ENCODE peak calls at places on chromosomes 4 and X, in five cellular contexts. One of them, this sample, is unnamed.

GRCh38 chr4:4750187-4750586 is 109.3 kb upstream of the MSX1 start:
- DNase-seq in stomach: no peak
- DNase-seq in choroid plexus epithelial cell: no peak
- DNase-seq in CD4-positive, alpha-beta T cell: no peak
- DNase-seq in brain microvascular endothelial cell: no peak
- DNase-seq in this sample: no peak

GRCh38 chrX:104112326-104112951 is at the start of gene ZCCHC18:
- DNase-seq in stomach: peak
- DNase-seq in choroid plexus epithelial cell: peak
- DNase-seq in CD4-positive, alpha-beta T cell: no peak
- DNase-seq in brain microvascular endothelial cell: peak
- DNase-seq in this sample: peak

GRCh38 chr4:147590249-147590920 is 26.8 kb upstream of the TMEM184C start:
- DNase-seq in stomach: peak
- DNase-seq in choroid plexus epithelial cell: peak
- DNase-seq in CD4-positive, alpha-beta T cell: no peak
- DNase-seq in brain microvascular endothelial cell: peak
- DNase-seq in this sample: peak

GRCh38 chrX:24435038-24435437 is 30.0 kb upstream of the PDK3 start:
- DNase-seq in stomach: no peak
- DNase-seq in choroid plexus epithelial cell: no peak
- DNase-seq in CD4-positive, alpha-beta T cell: no peak
- DNase-seq in brain microvascular endothelial cell: no peak
- DNase-seq in this sample: no peak

GRCh38 chr4:48665555-48666186 is 114.4 kb downstream of the FRYL start:
- DNase-seq in stomach: no peak
- DNase-seq in choroid plexus epithelial cell: no peak
- DNase-seq in CD4-positive, alpha-beta T cell: no peak
- DNase-seq in brain microvascular endothelial cell: no peak
- DNase-seq in this sample: peak

GRCh38 chrX:71930298-71930697 is 19.7 kb downstream of the NHSL2 start:
- DNase-seq in stomach: no peak
- DNase-seq in choroid plexus epithelial cell: no peak
- DNase-seq in CD4-positive, alpha-beta T cell: no peak
- DNase-seq in brain microvascular endothelial cell: no peak
- DNase-seq in this sample: no peak

GRCh38 chrX:135384161-135384836 is 37.4 kb upstream of the SMIM10L2A start:
- DNase-seq in stomach: no peak
- DNase-seq in choroid plexus epithelial cell: no peak
- DNase-seq in CD4-positive, alpha-beta T cell: peak
- DNase-seq in brain microvascular endothelial cell: no peak
- DNase-seq in this sample: no peak

GRCh38 chrX:103101280-103102042 is 8.5 kb upstream of the NXF3 start:
- DNase-seq in stomach: no peak
- DNase-seq in choroid plexus epithelial cell: peak
- DNase-seq in CD4-positive, alpha-beta T cell: no peak
- DNase-seq in brain microvascular endothelial cell: peak
- DNase-seq in this sample: no peak

GRCh38 chr4:35700663-35701062 is 543.7 kb downstream of the ARAP2 start:
- DNase-seq in stomach: no peak
- DNase-seq in choroid plexus epithelial cell: no peak
- DNase-seq in CD4-positive, alpha-beta T cell: no peak
- DNase-seq in brain microvascular endothelial cell: no peak
- DNase-seq in this sample: no peak

GRCh38 chr4:157978680-157979361 is 194.0 kb downstream of the GASK1B start:
- DNase-seq in stomach: peak
- DNase-seq in choroid plexus epithelial cell: peak
- DNase-seq in CD4-positive, alpha-beta T cell: no peak
- DNase-seq in brain microvascular endothelial cell: peak
- DNase-seq in this sample: peak

GRCh38 chr4:169268951-169269781 is 1.6 kb downstream of the SH3RF1 start:
- DNase-seq in stomach: no peak
- DNase-seq in choroid plexus epithelial cell: peak
- DNase-seq in CD4-positive, alpha-beta T cell: no peak
- DNase-seq in brain microvascular endothelial cell: peak
- DNase-seq in this sample: peak

GRCh38 chrX:124300412-124300811 is 32.0 kb upstream of the TEX13D start:
- DNase-seq in stomach: no peak
- DNase-seq in choroid plexus epithelial cell: no peak
- DNase-seq in CD4-positive, alpha-beta T cell: no peak
- DNase-seq in brain microvascular endothelial cell: no peak
- DNase-seq in this sample: no peak

GRCh38 chr4:24527371-24527770 is 57.0 kb downstream of the DHX15 start:
- DNase-seq in stomach: no peak
- DNase-seq in choroid plexus epithelial cell: peak
- DNase-seq in CD4-positive, alpha-beta T cell: no peak
- DNase-seq in brain microvascular endothelial cell: no peak
- DNase-seq in this sample: no peak

GRCh38 chr4:173135241-173135847 is 33.3 kb upstream of the GALNT7 start:
- DNase-seq in stomach: no peak
- DNase-seq in choroid plexus epithelial cell: peak
- DNase-seq in CD4-positive, alpha-beta T cell: no peak
- DNase-seq in brain microvascular endothelial cell: peak
- DNase-seq in this sample: peak

GRCh38 chr4:10625130-10625529 is 59.4 kb downstream of the CLNK start:
- DNase-seq in stomach: peak
- DNase-seq in choroid plexus epithelial cell: no peak
- DNase-seq in CD4-positive, alpha-beta T cell: no peak
- DNase-seq in brain microvascular endothelial cell: no peak
- DNase-seq in this sample: no peak

GRCh38 chr4:81635747-81636146 is 164.0 kb upstream of the RASGEF1B start:
- DNase-seq in stomach: peak
- DNase-seq in choroid plexus epithelial cell: peak
- DNase-seq in CD4-positive, alpha-beta T cell: no peak
- DNase-seq in brain microvascular endothelial cell: no peak
- DNase-seq in this sample: peak

GRCh38 chr4:126986828-126987227 is 645.9 kb upstream of the INTU start:
- DNase-seq in stomach: no peak
- DNase-seq in choroid plexus epithelial cell: peak
- DNase-seq in CD4-positive, alpha-beta T cell: no peak
- DNase-seq in brain microvascular endothelial cell: peak
- DNase-seq in this sample: peak

GRCh38 chr4:151541438-151542071 is 132.6 kb downstream of the FHIP1A start:
- DNase-seq in stomach: no peak
- DNase-seq in choroid plexus epithelial cell: peak
- DNase-seq in CD4-positive, alpha-beta T cell: no peak
- DNase-seq in brain microvascular endothelial cell: peak
- DNase-seq in this sample: peak

GRCh38 chrX:84123585-84123984 is 64.4 kb downstream of the RPS6KA6 start:
- DNase-seq in stomach: no peak
- DNase-seq in choroid plexus epithelial cell: no peak
- DNase-seq in CD4-positive, alpha-beta T cell: no peak
- DNase-seq in brain microvascular endothelial cell: no peak
- DNase-seq in this sample: peak

GRCh38 chr4:145703850-145704528 is 24.0 kb downstream of the C4orf51 start:
- DNase-seq in stomach: no peak
- DNase-seq in choroid plexus epithelial cell: no peak
- DNase-seq in CD4-positive, alpha-beta T cell: no peak
- DNase-seq in brain microvascular endothelial cell: no peak
- DNase-seq in this sample: peak

GRCh38 chr4:15718959-15719358 is 16.1 kb downstream of the BST1 start:
- DNase-seq in stomach: no peak
- DNase-seq in choroid plexus epithelial cell: no peak
- DNase-seq in CD4-positive, alpha-beta T cell: no peak
- DNase-seq in brain microvascular endothelial cell: no peak
- DNase-seq in this sample: no peak

GRCh38 chr4:153234923-153235322 is 30.7 kb downstream of the TRIM2 start:
- DNase-seq in stomach: no peak
- DNase-seq in choroid plexus epithelial cell: peak
- DNase-seq in CD4-positive, alpha-beta T cell: no peak
- DNase-seq in brain microvascular endothelial cell: no peak
- DNase-seq in this sample: peak

GRCh38 chr4:93788712-93789111 is 39.8 kb upstream of the ATOH1 start:
- DNase-seq in stomach: no peak
- DNase-seq in choroid plexus epithelial cell: peak
- DNase-seq in CD4-positive, alpha-beta T cell: no peak
- DNase-seq in brain microvascular endothelial cell: peak
- DNase-seq in this sample: peak

GRCh38 chr4:139633661-139634060 is 32.0 kb upstream of the MGST2 start:
- DNase-seq in stomach: peak
- DNase-seq in choroid plexus epithelial cell: peak
- DNase-seq in CD4-positive, alpha-beta T cell: no peak
- DNase-seq in brain microvascular endothelial cell: peak
- DNase-seq in this sample: peak

DNA sequence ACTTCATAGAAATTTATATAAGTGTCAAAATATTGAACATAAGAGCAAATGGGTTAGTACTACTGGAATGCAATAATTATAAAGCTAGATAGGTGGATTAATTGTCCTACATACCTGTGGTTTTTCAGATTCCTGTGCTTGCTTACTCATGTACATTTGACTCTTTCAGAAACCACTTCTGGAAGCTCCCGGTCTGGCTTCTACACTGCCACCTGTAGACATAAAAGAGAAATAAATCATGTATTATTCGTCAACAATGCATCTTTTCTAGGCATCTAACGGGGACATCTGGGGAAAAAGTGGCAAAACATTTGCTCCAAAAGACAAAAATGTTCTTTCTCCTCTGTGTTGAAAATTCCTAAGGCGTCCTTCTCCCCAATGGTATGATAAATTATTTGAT is 648.6 kb upstream of the DIPK2B start:
- DNase-seq in stomach: no peak
- DNase-seq in choroid plexus epithelial cell: peak
- DNase-seq in CD4-positive, alpha-beta T cell: peak
- DNase-seq in brain microvascular endothelial cell: peak
- DNase-seq in this sample: peak
- TF ChIP-seq CTCF in stomach: no peak
- TF ChIP-seq CTCF in choroid plexus epithelial cell: peak
- TF ChIP-seq CTCF in CD4-positive, alpha-beta T cell: peak
- TF ChIP-seq CTCF in brain microvascular endothelial cell: peak
- TF ChIP-seq CTCF in this sample: peak

GRCh38 chrX:137891431-137891830 is 325.5 kb downstream of the ZIC3 start:
- DNase-seq in stomach: no peak
- DNase-seq in choroid plexus epithelial cell: no peak
- DNase-seq in CD4-positive, alpha-beta T cell: no peak
- DNase-seq in brain microvascular endothelial cell: no peak
- DNase-seq in this sample: no peak

DNA sequence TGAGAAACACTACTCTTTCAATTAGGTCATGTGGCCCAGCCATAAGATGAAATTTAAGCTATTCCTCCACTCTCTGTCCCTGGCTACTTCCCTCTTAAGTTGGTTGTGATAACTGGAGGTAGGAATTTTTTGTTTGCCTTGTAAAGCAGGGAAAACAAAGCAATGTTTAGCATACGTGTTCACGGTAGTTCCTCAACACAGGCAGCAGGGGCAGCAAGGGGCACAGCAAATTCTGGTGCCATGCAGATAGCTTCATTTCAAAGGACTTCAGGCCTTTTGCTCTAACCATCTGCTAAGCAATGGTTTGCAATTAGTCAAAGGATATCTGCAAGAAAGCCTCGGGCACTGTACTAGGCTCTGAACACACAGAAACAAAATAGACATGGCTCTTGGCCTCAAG is 330.2 kb downstream of the ZIC3 start:
- DNase-seq in stomach: no peak
- DNase-seq in choroid plexus epithelial cell: no peak
- DNase-seq in CD4-positive, alpha-beta T cell: no peak
- DNase-seq in brain microvascular endothelial cell: no peak
- DNase-seq in this sample: no peak
- TF ChIP-seq CTCF in stomach: no peak
- TF ChIP-seq CTCF in choroid plexus epithelial cell: no peak
- TF ChIP-seq CTCF in CD4-positive, alpha-beta T cell: no peak
- TF ChIP-seq CTCF in brain microvascular endothelial cell: no peak
- TF ChIP-seq CTCF in this sample: no peak

GRCh38 chr4:83390965-83391364 is 56.3 kb upstream of the HPSE start:
- DNase-seq in stomach: no peak
- DNase-seq in choroid plexus epithelial cell: no peak
- DNase-seq in CD4-positive, alpha-beta T cell: no peak
- DNase-seq in brain microvascular endothelial cell: no peak
- DNase-seq in this sample: no peak

GRCh38 chr4:83389037-83389755 is 54.5 kb upstream of the HPSE start:
- DNase-seq in stomach: no peak
- DNase-seq in choroid plexus epithelial cell: no peak
- DNase-seq in CD4-positive, alpha-beta T cell: no peak
- DNase-seq in brain microvascular endothelial cell: no peak
- DNase-seq in this sample: no peak

GRCh38 chr4:83386931-83387897 is 52.6 kb upstream of the HPSE start:
- DNase-seq in stomach: no peak
- DNase-seq in choroid plexus epithelial cell: no peak
- DNase-seq in CD4-positive, alpha-beta T cell: no peak
- DNase-seq in brain microvascular endothelial cell: no peak
- DNase-seq in this sample: peak

GRCh38 chr4:83389756-83390505 is 55.3 kb upstream of the HPSE start:
- DNase-seq in stomach: no peak
- DNase-seq in choroid plexus epithelial cell: no peak
- DNase-seq in CD4-positive, alpha-beta T cell: no peak
- DNase-seq in brain microvascular endothelial cell: no peak
- DNase-seq in this sample: no peak

GRCh38 chr4:83387922-83388676 is 53.5 kb upstream of the HPSE start:
- DNase-seq in stomach: no peak
- DNase-seq in choroid plexus epithelial cell: peak
- DNase-seq in CD4-positive, alpha-beta T cell: peak
- DNase-seq in brain microvascular endothelial cell: no peak
- DNase-seq in this sample: no peak
- TF ChIP-seq CTCF in stomach: no peak
- TF ChIP-seq CTCF in choroid plexus epithelial cell: no peak
- TF ChIP-seq CTCF in CD4-positive, alpha-beta T cell: no peak
- TF ChIP-seq CTCF in brain microvascular endothelial cell: no peak
- TF ChIP-seq CTCF in this sample: no peak

GRCh38 chrX:106951230-106951629 is 31.0 kb downstream of the CLDN2 start:
- DNase-seq in stomach: no peak
- DNase-seq in choroid plexus epithelial cell: no peak
- DNase-seq in CD4-positive, alpha-beta T cell: no peak
- DNase-seq in brain microvascular endothelial cell: no peak
- DNase-seq in this sample: no peak

GRCh38 chrX:106952089-106952488 is 31.9 kb downstream of the CLDN2 start:
- DNase-seq in stomach: no peak
- DNase-seq in choroid plexus epithelial cell: no peak
- DNase-seq in CD4-positive, alpha-beta T cell: no peak
- DNase-seq in brain microvascular endothelial cell: no peak
- DNase-seq in this sample: no peak

GRCh38 chrX:106954041-106954440 is 33.8 kb downstream of the CLDN2 start:
- DNase-seq in stomach: no peak
- DNase-seq in choroid plexus epithelial cell: no peak
- DNase-seq in CD4-positive, alpha-beta T cell: no peak
- DNase-seq in brain microvascular endothelial cell: no peak
- DNase-seq in this sample: no peak

GRCh38 chrX:106955004-106955772 is 35.0 kb downstream of the CLDN2 start:
- DNase-seq in stomach: no peak
- DNase-seq in choroid plexus epithelial cell: peak
- DNase-seq in CD4-positive, alpha-beta T cell: no peak
- DNase-seq in brain microvascular endothelial cell: no peak
- DNase-seq in this sample: no peak

DNA sequence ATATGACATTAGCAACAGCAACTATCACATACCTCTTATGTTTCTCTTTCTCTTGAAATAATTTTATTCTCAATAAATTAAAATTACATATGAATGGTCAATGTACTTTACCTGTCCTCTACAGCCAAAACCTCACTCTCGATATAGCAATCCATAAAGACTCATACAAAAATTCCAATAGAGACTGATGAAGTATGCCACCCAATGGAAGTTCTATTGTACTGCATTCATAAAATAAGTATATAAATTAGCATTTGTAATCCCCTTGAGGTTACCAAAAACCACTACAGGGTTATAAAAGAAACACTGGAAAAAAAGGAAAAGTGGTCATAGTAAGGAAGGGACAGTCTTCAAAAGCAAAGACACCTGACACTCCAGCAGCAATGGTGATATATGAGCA is 32.8 kb downstream of the CLDN2 start:
- DNase-seq in stomach: no peak
- DNase-seq in choroid plexus epithelial cell: peak
- DNase-seq in CD4-positive, alpha-beta T cell: no peak
- DNase-seq in brain microvascular endothelial cell: no peak
- DNase-seq in this sample: peak
- TF ChIP-seq CTCF in stomach: peak
- TF ChIP-seq CTCF in choroid plexus epithelial cell: peak
- TF ChIP-seq CTCF in CD4-positive, alpha-beta T cell: peak
- TF ChIP-seq CTCF in brain microvascular endothelial cell: peak
- TF ChIP-seq CTCF in this sample: peak

GRCh38 chr4:102828497-102828808 is 1.1 kb upstream of the UBE2D3 start:
- DNase-seq in stomach: no peak
- DNase-seq in choroid plexus epithelial cell: no peak
- DNase-seq in CD4-positive, alpha-beta T cell: no peak
- DNase-seq in brain microvascular endothelial cell: no peak
- DNase-seq in this sample: no peak
- TF ChIP-seq CTCF in stomach: no peak
- TF ChIP-seq CTCF in choroid plexus epithelial cell: no peak
- TF ChIP-seq CTCF in CD4-positive, alpha-beta T cell: no peak
- TF ChIP-seq CTCF in brain microvascular endothelial cell: no peak
- TF ChIP-seq CTCF in this sample: no peak